ENCODE peak calls at places on chromosomes 2 and 18, in eight cellular contexts. T is stimulated activated CD4-positive, alpha-beta T cell treated with anti-CD3 and anti-CD28 coated beads, Interleukin-1b, Interleukin-23, amount 100 ng/mL, for 24 hours; H is NCI-H2171 treated with DMSO at 0.1 percent for 48 hours; X is ACHN; L is NCI-H1105 treated with DMSO at 0.1 percent for 48 hours; G is HCT116; M is stimulated activated naive CD8-positive, alpha-beta T cell treated with anti-CD3 and anti-CD28 coated beads, Interleukin-15, Interleukin-2, amounts not matched to agents 100 U/mL and 50 U/mL, for 24 hours; K is HS-27A. D is an unnamed sample.

GRCh38 chr2:74747411-74748080 is 86.4 kb upstream of the HK2 start:
- DNase-seq in M (no peak), T (no peak), X (no peak), K (no peak), L (no peak), H (no peak), G (no peak), D (peak)

GRCh38 chr2:141767051-141767450 is 363.8 kb downstream of the LRP1B start:
- DNase-seq in K (peak), X (peak), H (no peak), T (no peak), M (no peak), L (no peak), G (no peak), D (peak)

GRCh38 chr2:238267341-238267710 is 21.1 kb downstream of the PER2 start:
- DNase-seq in T (no peak), M (no peak), L (no peak), X (no peak), G (no peak), K (no peak), H (no peak), D (peak)

GRCh38 chr2:164794432-164795231 is 47.0 kb downstream of the COBLL1 start:
- DNase-seq in G (no peak), H (no peak), K (no peak), M (no peak), T (no peak), X (no peak), L (no peak), D (peak)

GRCh38 chr18:74196220-74197119 is 48.1 kb downstream of the TIMM21 start:
- DNase-seq in G (peak), M (peak), X (peak), T (peak), H (peak), K (no peak), L (peak), D (peak)

GRCh38 chr2:191041418-191042161 is 27.6 kb upstream of the STAT1 start:
- DNase-seq in L (peak), K (no peak), X (peak), M (no peak), G (peak), T (no peak), H (no peak), D (peak)

GRCh38 chr2:224357098-224357901 is 44.6 kb downstream of the FAM124B start:
- DNase-seq in M (peak), T (peak), K (no peak), H (peak), X (peak), L (peak), G (peak), D (peak)

GRCh38 chr2:140695163-140695562 is 1435.7 kb downstream of the LRP1B start:
- DNase-seq in L (no peak), M (no peak), G (peak), T (no peak), K (peak), H (no peak), X (peak), D (peak)

GRCh38 chr2:13745324-13745723 is 887.2 kb upstream of the LRATD1 start:
- DNase-seq in G (no peak), L (no peak), H (no peak), T (no peak), X (no peak), K (no peak), M (no peak), D (no peak)

GRCh38 chr2:27571681-27572080 is 11.2 kb upstream of the ZNF512 start:
- DNase-seq in T (no peak), X (no peak), H (no peak), K (no peak), G (no peak), L (no peak), M (no peak), D (no peak)

GRCh38 chr2:43312751-43313641 is 86.6 kb upstream of the ZFP36L2 start:
- DNase-seq in M (no peak), H (no peak), G (no peak), L (peak), K (no peak), T (no peak), X (peak), D (peak)

GRCh38 chr2:106970471-106971261 is 84.7 kb upstream of the ST6GAL2 start:
- DNase-seq in G (no peak), X (no peak), M (no peak), T (no peak), H (no peak), L (no peak), K (no peak), D (peak)

GRCh38 chr18:5073026-5073944 is 123.8 kb downstream of the AKAIN1 start:
- DNase-seq in K (peak), M (peak), T (peak), X (peak), H (peak), L (peak), G (peak), D (peak)

GRCh38 chr2:33946198-33946597 is 347.1 kb upstream of the FAM98A start:
- DNase-seq in G (no peak), L (no peak), T (no peak), X (no peak), K (no peak), M (no peak), H (no peak), D (no peak)

GRCh38 chr18:499351-500229 is 911 bp downstream of the COLEC12 start:
- DNase-seq in L (no peak), M (peak), H (peak), G (no peak), X (no peak), T (no peak), K (no peak), D (no peak)

GRCh38 chr2:70047406-70048033 is 39.8 kb upstream of the PCBP1 start:
- DNase-seq in H (no peak), K (no peak), L (no peak), X (no peak), T (no peak), M (no peak), G (no peak), D (no peak)

D was measured in bronchial epithelial cell.